ENCODE peak calls at places on chromosomes 5 and 9, in eight cellular contexts. N is CD8-positive, alpha-beta T cell; V is Peyer's patch; L is HepG2; Z is CD8-positive, alpha-beta memory T cell; Q is fibroblast of lung; O is psoas muscle; D is heart left ventricle. B is an unnamed sample.

GRCh38 chr5:148005788-148006520 is 57.8 kb upstream of the SPINK5 start:
- DNase-seq in N (no peak), V (no peak), L (peak; percentile 2), Z (no peak), Q (no peak), O (no peak), D (no peak), B (no peak)

GRCh38 chr5:144028058-144028457 is 142.4 kb downstream of the YIPF5 start:
- DNase-seq in N (no peak), V (no peak), L (no peak), Z (no peak), Q (peak; percentile 76), O (no peak), D (peak; percentile 27), B (no peak)

GRCh38 chr5:57900356-57900944 is 417.8 kb upstream of the ACTBL2 start:
- DNase-seq in N (no peak), V (no peak), L (no peak), Z (no peak), Q (peak; percentile 34), O (no peak), D (no peak), B (no peak)

GRCh38 chr5:143699121-143699520 is 112.8 kb upstream of the HMHB1 start:
- DNase-seq in N (no peak), V (no peak), L (no peak), Z (no peak), Q (peak; percentile 29), O (no peak), D (no peak), B (no peak)

GRCh38 chr5:1552469-1553255 is 28.9 kb upstream of the LPCAT1 start:
- DNase-seq in N (no peak), V (peak; percentile 47), L (peak; percentile 48), Z (no peak), Q (peak; percentile 35), O (no peak), D (peak; percentile 62), B (no peak)

GRCh38 chr9:95004452-95005275 is 278.2 kb downstream of the AOPEP start:
- DNase-seq in N (peak; percentile 0), V (peak; percentile 73), L (peak; percentile 48), Z (peak; percentile 23), Q (peak; percentile 54), O (peak; percentile 61), D (peak; percentile 82), B (peak; percentile 80)

GRCh38 chr9:134641173-134641985 is at the start of gene COL5A1:
- DNase-seq in N (peak; percentile 14), V (peak; percentile 79), L (no peak), Z (no peak), Q (peak; percentile 92), O (peak; percentile 91), D (peak; percentile 93), B (peak; percentile 85)

GRCh38 chr9:32378496-32378895 is 5.9 kb upstream of the ACO1 start:
- DNase-seq in N (no peak), V (peak; percentile 71), L (peak; percentile 76), Z (peak; percentile 52), Q (peak; percentile 64), O (no peak), D (no peak), B (no peak)

GRCh38 chr9:134055981-134056461 is 11.8 kb downstream of the BRD3 start:
- DNase-seq in N (no peak), V (peak; percentile 81), L (no peak), Z (no peak), Q (peak; percentile 82), O (peak; percentile 90), D (peak; percentile 90), B (peak; percentile 78)

DNA sequence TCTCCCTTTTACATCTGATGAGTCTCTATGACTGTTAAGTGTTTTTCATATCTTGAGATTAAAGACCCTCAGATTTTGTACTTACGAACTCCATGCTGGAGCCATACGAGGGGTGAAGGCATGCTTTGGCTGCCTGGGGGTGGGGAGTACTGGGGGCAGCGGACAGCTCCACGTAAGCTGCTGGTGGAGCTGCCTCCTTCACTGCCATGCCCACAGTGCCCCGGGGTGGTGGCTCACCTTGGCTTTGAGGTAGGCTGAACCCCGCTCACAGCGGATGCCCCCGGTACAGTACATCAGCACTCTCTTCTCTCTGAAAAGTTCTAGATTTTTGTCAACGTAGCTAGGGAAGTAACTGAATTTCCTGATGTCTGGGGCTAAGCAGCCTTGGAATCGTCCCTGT is 27.9 kb downstream of the TSTD2 start:
- DNase-seq in N (no peak), V (no peak), L (no peak), Z (no peak), Q (no peak), O (no peak), D (no peak), B (no peak)
- H3K36me3 ChIP-seq in N (peaks cover 54% of the 10 kb centered on the region), V (no peaks in the 10 kb centered on the region), L (peaks cover 62% of the 10 kb centered on the region), Z (peaks cover 38% of the 10 kb centered on the region), Q (peaks cover 6% of the 10 kb centered on the region), O (peaks cover 74% of the 10 kb centered on the region), D (peaks cover 100% of the 10 kb centered on the region), B (peaks cover 54% of the 10 kb centered on the region)

DNA sequence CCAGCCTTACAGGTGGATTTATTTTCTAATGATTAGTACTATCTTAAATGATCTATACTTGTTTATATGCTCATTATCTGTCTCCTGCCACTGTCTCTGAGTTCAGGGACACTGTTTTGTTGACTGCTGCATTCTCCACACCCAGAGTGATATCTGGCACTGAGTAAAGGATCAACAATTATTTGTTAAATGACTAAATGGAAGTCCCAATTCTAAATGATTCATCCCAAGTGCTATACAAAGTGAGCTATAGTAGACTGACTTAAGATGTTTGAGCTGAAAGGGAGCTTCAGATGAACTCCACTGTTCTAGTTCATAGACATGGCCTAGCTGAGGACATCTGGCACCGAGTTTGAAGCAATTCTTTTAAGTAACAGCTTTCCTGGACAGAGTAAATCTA is 40.5 kb downstream of the ITGA2 start:
- DNase-seq in N (no peak), V (no peak), L (no peak), Z (no peak), Q (no peak), O (no peak), D (no peak), B (no peak)
- H3K36me3 ChIP-seq in N (no peaks in the 10 kb centered on the region), V (no peaks in the 10 kb centered on the region), L (peaks cover 41% of the 10 kb centered on the region), Z (no peaks in the 10 kb centered on the region), Q (peaks cover 3% of the 10 kb centered on the region), O (no peaks in the 10 kb centered on the region), D (no peaks in the 10 kb centered on the region), B (no peaks in the 10 kb centered on the region)

GRCh38 chr9:70262384-70262783 is 3.6 kb downstream of the SMC5 start:
- DNase-seq in N (no peak), V (no peak), L (no peak), Z (no peak), Q (no peak), O (no peak), D (no peak), B (no peak)

GRCh38 chr9:70260606-70261005 is 1.8 kb downstream of the SMC5 start:
- DNase-seq in N (no peak), V (no peak), L (no peak), Z (no peak), Q (no peak), O (no peak), D (no peak), B (no peak)

GRCh38 chr9:70261131-70261870 is 2.5 kb downstream of the SMC5 start:
- DNase-seq in N (no peak), V (no peak), L (no peak), Z (no peak), Q (peak; percentile 19), O (no peak), D (no peak), B (no peak)

GRCh38 chr9:70263421-70263820 is 4.6 kb downstream of the SMC5 start:
- DNase-seq in N (no peak), V (no peak), L (no peak), Z (no peak), Q (peak; percentile 78), O (no peak), D (no peak), B (no peak)

DNA sequence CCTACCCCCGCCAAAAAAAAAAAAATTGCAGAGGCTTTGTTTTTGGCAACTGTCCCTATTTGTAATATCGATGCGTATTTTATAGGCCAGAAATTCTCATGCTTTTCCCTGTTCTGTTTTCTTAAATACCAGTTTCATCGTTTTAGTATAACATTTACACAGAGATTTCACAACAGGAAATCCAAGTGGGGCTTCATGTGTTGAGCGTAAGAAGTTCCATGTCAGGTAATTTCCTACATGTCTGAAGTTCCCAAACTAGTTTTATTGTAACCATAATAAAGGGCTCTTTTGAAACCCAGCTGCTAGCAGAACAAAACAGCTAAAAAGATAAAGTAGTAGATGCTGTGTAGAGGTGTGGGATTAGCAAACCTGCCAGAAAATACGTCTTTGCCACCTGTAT is 4.2 kb downstream of the SMC5 start:
- DNase-seq in N (no peak), V (no peak), L (no peak), Z (no peak), Q (peak; percentile 10), O (no peak), D (no peak), B (no peak)
- H3K36me3 ChIP-seq in N (peaks cover 10% of the 10 kb centered on the region), V (no peaks in the 10 kb centered on the region), L (peaks cover 36% of the 10 kb centered on the region), Z (no peaks in the 10 kb centered on the region), Q (peaks cover 12% of the 10 kb centered on the region), O (peaks cover 36% of the 10 kb centered on the region), D (peaks cover 55% of the 10 kb centered on the region), B (peaks cover 21% of the 10 kb centered on the region)

GRCh38 chr9:120264528-120264927 is 315.4 kb downstream of the CDK5RAP2 start:
- DNase-seq in N (no peak), V (no peak), L (no peak), Z (no peak), Q (no peak), O (no peak), D (no peak), B (no peak)

GRCh38 chr9:120261419-120261818 is 318.5 kb downstream of the CDK5RAP2 start:
- DNase-seq in N (no peak), V (no peak), L (no peak), Z (no peak), Q (no peak), O (no peak), D (no peak), B (no peak)

GRCh38 chr9:120267929-120268328 is 312.0 kb downstream of the CDK5RAP2 start:
- DNase-seq in N (no peak), V (no peak), L (no peak), Z (no peak), Q (no peak), O (no peak), D (no peak), B (no peak)

GRCh38 chr9:120265791-120266190 is 314.2 kb downstream of the CDK5RAP2 start:
- DNase-seq in N (no peak), V (no peak), L (no peak), Z (no peak), Q (peak; percentile 2), O (peak; percentile 37), D (peak; percentile 88), B (no peak)
- H3K36me3 ChIP-seq in N (no peaks in the 10 kb centered on the region), V (no peaks in the 10 kb centered on the region), L (no peaks in the 10 kb centered on the region), Z (no peaks in the 10 kb centered on the region), Q (no peaks in the 10 kb centered on the region), O (no peaks in the 10 kb centered on the region), D (no peaks in the 10 kb centered on the region), B (no peaks in the 10 kb centered on the region)